ENCODE peak calls at places on chromosomes 3 and 15, in five cellular contexts. One of them, this sample, is unnamed. For H3K4me1, the result is how much of the 10 kb centered on the place peaks cover.

GRCh38 chr3:23004971-23005370 is 198.2 kb upstream of the UBE2E2 start:
- DNase-seq in neuronal stem cell: no peak
- DNase-seq in H1: no peak
- DNase-seq in mesenchymal stem cell: peak
- DNase-seq in trophoblast cell: peak
- DNase-seq in this sample: no peak

GRCh38 chr3:144164352-144164751 is 192.7 kb downstream of the DIPK2A start:
- DNase-seq in H1: no peak
- DNase-seq in neuronal stem cell: no peak
- DNase-seq in trophoblast cell: no peak
- DNase-seq in mesenchymal stem cell: no peak
- DNase-seq in this sample: no peak

GRCh38 chr3:12501360-12502020 is 17.2 kb downstream of the TSEN2 start:
- DNase-seq in trophoblast cell: peak
- DNase-seq in mesenchymal stem cell: peak
- DNase-seq in H1: no peak
- DNase-seq in neuronal stem cell: no peak
- DNase-seq in this sample: no peak

GRCh38 chr15:44735482-44736260 is 657 bp upstream of the TRIM69 start:
- DNase-seq in H1: no peak
- DNase-seq in mesenchymal stem cell: peak
- DNase-seq in neuronal stem cell: no peak
- DNase-seq in trophoblast cell: peak
- DNase-seq in this sample: no peak

GRCh38 chr3:156448300-156448699 is 106.6 kb downstream of the SSR3 start:
- DNase-seq in trophoblast cell: no peak
- DNase-seq in H1: no peak
- DNase-seq in neuronal stem cell: no peak
- DNase-seq in mesenchymal stem cell: peak
- DNase-seq in this sample: peak

GRCh38 chr3:23805228-23805880 is 401 bp upstream of the UBE2E1 start:
- DNase-seq in H1: no peak
- DNase-seq in trophoblast cell: peak
- DNase-seq in mesenchymal stem cell: no peak
- DNase-seq in neuronal stem cell: peak
- DNase-seq in this sample: no peak

GRCh38 chr3:122342803-122343202 is 17.8 kb downstream of the CSTA start:
- DNase-seq in H1: no peak
- DNase-seq in trophoblast cell: no peak
- DNase-seq in neuronal stem cell: no peak
- DNase-seq in mesenchymal stem cell: no peak
- DNase-seq in this sample: no peak

GRCh38 chr15:80401471-80401870 is 2.7 kb upstream of the ARNT2 start:
- DNase-seq in H1: no peak
- DNase-seq in trophoblast cell: no peak
- DNase-seq in mesenchymal stem cell: no peak
- DNase-seq in neuronal stem cell: no peak
- DNase-seq in this sample: no peak

GRCh38 chr3:45967724-45968123 is 24.5 kb downstream of the CXCR6 start:
- DNase-seq in H1: no peak
- DNase-seq in trophoblast cell: no peak
- DNase-seq in neuronal stem cell: no peak
- DNase-seq in mesenchymal stem cell: no peak
- DNase-seq in this sample: no peak

GRCh38 chr15:41513282-41514227 is at the start of gene LTK:
- DNase-seq in neuronal stem cell: peak
- DNase-seq in mesenchymal stem cell: peak
- DNase-seq in H1: no peak
- DNase-seq in trophoblast cell: no peak
- DNase-seq in this sample: peak

GRCh38 chr3:140850210-140850955 is 91.3 kb upstream of the SLC25A36 start:
- DNase-seq in neuronal stem cell: no peak
- DNase-seq in trophoblast cell: no peak
- DNase-seq in mesenchymal stem cell: no peak
- DNase-seq in H1: no peak
- DNase-seq in this sample: no peak

GRCh38 chr3:158152186-158152585 is 42.3 kb downstream of the RSRC1 start:
- DNase-seq in H1: no peak
- DNase-seq in neuronal stem cell: no peak
- DNase-seq in mesenchymal stem cell: peak
- DNase-seq in trophoblast cell: no peak
- DNase-seq in this sample: no peak

GRCh38 chr15:74180689-74181602 is 7.4 kb downstream of the ISLR start:
- DNase-seq in neuronal stem cell: no peak
- DNase-seq in H1: no peak
- DNase-seq in mesenchymal stem cell: no peak
- DNase-seq in trophoblast cell: no peak
- DNase-seq in this sample: no peak

GRCh38 chr3:187630421-187630820 is 39.8 kb downstream of the SST start:
- DNase-seq in neuronal stem cell: no peak
- DNase-seq in trophoblast cell: no peak
- DNase-seq in H1: no peak
- DNase-seq in mesenchymal stem cell: peak
- DNase-seq in this sample: no peak

GRCh38 chr3:41418961-41419691 is 219.8 kb downstream of the CTNNB1 start:
- DNase-seq in mesenchymal stem cell: peak
- DNase-seq in trophoblast cell: peak
- DNase-seq in H1: no peak
- DNase-seq in neuronal stem cell: no peak
- DNase-seq in this sample: peak

GRCh38 chr3:94249491-94250079 is 186.7 kb downstream of the NSUN3 start:
- DNase-seq in neuronal stem cell: peak
- DNase-seq in mesenchymal stem cell: peak
- DNase-seq in H1: peak
- DNase-seq in trophoblast cell: peak
- DNase-seq in this sample: peak

GRCh38 chr15:84789762-84790161 is 27.4 kb upstream of the ALPK3 start:
- DNase-seq in neuronal stem cell: no peak
- DNase-seq in trophoblast cell: no peak
- DNase-seq in H1: no peak
- DNase-seq in mesenchymal stem cell: no peak
- DNase-seq in this sample: no peak

GRCh38 chr3:51384145-51384729 is 854 bp upstream of the MANF start:
- DNase-seq in H1: no peak
- DNase-seq in neuronal stem cell: no peak
- DNase-seq in trophoblast cell: no peak
- DNase-seq in mesenchymal stem cell: no peak
- DNase-seq in this sample: no peak

GRCh38 chr3:10142707-10143560 is 1.4 kb downstream of the VHL start:
- DNase-seq in neuronal stem cell: no peak
- DNase-seq in mesenchymal stem cell: no peak
- DNase-seq in trophoblast cell: peak
- DNase-seq in H1: no peak
- DNase-seq in this sample: peak

GRCh38 chr3:117510396-117510795 is 800.8 kb downstream of the TUSC7 start:
- DNase-seq in mesenchymal stem cell: peak
- DNase-seq in trophoblast cell: peak
- DNase-seq in neuronal stem cell: no peak
- DNase-seq in H1: no peak
- DNase-seq in this sample: no peak

GRCh38 chr3:43892061-43892460 is 201.3 kb downstream of the ABHD5 start:
- DNase-seq in H1: no peak
- DNase-seq in trophoblast cell: no peak
- DNase-seq in neuronal stem cell: no peak
- DNase-seq in mesenchymal stem cell: no peak
- DNase-seq in this sample: no peak

GRCh38 chr3:4850928-4851265 is 128.3 kb upstream of the BHLHE40 start:
- DNase-seq in H1: no peak
- DNase-seq in neuronal stem cell: no peak
- DNase-seq in trophoblast cell: no peak
- DNase-seq in mesenchymal stem cell: no peak
- DNase-seq in this sample: no peak

GRCh38 chr3:152524198-152525140 is 255.7 kb downstream of the MBNL1 start:
- DNase-seq in mesenchymal stem cell: peak
- DNase-seq in trophoblast cell: peak
- DNase-seq in H1: no peak
- DNase-seq in neuronal stem cell: peak
- DNase-seq in this sample: no peak

GRCh38 chr15:90949979-90950675 is 4.6 kb upstream of the RCCD1 start:
- DNase-seq in trophoblast cell: no peak
- DNase-seq in mesenchymal stem cell: no peak
- DNase-seq in neuronal stem cell: no peak
- DNase-seq in H1: no peak
- DNase-seq in this sample: no peak

DNA sequence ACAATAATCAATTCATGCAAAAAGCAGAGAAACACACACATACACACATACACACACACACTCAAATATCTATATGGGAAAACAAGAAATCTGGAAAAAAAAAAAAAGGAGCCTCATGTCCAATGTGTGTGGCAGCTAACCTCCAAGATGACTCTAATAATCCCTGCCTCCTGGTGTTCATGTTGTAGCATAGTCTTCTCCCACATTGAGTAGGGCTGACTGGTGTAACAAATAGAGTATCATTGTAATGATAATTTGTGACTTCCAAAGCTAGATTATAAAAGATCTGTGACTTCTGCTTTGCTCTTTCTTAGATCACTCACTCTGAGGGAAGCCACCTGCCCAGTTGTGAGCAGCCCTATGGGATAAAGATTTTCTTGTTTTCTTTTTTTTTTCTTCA is 130.9 kb upstream of the TNIK start:
- DNase-seq in mesenchymal stem cell: no peak
- DNase-seq in H1: no peak
- DNase-seq in trophoblast cell: no peak
- DNase-seq in neuronal stem cell: no peak
- DNase-seq in this sample: no peak
- H2BK12ac ChIP-seq in mesenchymal stem cell: no peak
- H2BK12ac ChIP-seq in H1: no peak
- H2BK12ac ChIP-seq in trophoblast cell: no peak
- H2BK12ac ChIP-seq in neuronal stem cell: no peak
- H2BK12ac ChIP-seq in this sample: no peak

GRCh38 chr3:59451041-59451763 is 401.4 kb upstream of the CFAP20DC start:
- DNase-seq in trophoblast cell: no peak
- DNase-seq in mesenchymal stem cell: peak
- DNase-seq in H1: no peak
- DNase-seq in neuronal stem cell: no peak
- DNase-seq in this sample: no peak
- H3K4me1 ChIP-seq in trophoblast cell: under half
- H3K4me1 ChIP-seq in mesenchymal stem cell: under half
- H3K4me1 ChIP-seq in H1: under half
- H3K4me1 ChIP-seq in neuronal stem cell: under half
- H3K4me1 ChIP-seq in this sample: under half

DNA sequence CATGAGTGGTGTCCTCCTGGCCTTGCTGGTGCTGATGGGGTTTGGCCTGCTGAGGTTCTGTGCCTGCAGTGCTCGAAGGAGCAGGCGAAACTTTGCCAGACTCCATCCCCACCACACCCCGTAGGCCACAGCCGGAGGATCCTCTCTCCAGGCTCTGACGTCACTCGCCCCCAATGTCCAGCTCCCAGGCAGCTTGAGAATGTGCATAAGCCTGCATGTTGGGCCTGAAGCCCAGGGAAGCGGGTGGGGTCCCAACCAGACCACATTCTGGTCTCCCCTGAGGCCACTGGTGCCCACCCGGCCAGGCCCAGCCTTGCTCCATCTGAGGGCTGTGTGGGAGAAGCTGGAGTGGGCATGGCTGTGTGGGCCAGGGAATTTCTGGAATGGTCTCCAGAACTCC is 109.8 kb downstream of the ASB7 start:
- DNase-seq in H1: no peak
- DNase-seq in trophoblast cell: no peak
- DNase-seq in neuronal stem cell: no peak
- DNase-seq in mesenchymal stem cell: no peak
- DNase-seq in this sample: no peak
- H3K14ac ChIP-seq in H1: no peak
- H3K14ac ChIP-seq in trophoblast cell: no peak
- H3K14ac ChIP-seq in neuronal stem cell: no peak
- H3K14ac ChIP-seq in mesenchymal stem cell: no peak
- H3K14ac ChIP-seq in this sample: no peak

DNA sequence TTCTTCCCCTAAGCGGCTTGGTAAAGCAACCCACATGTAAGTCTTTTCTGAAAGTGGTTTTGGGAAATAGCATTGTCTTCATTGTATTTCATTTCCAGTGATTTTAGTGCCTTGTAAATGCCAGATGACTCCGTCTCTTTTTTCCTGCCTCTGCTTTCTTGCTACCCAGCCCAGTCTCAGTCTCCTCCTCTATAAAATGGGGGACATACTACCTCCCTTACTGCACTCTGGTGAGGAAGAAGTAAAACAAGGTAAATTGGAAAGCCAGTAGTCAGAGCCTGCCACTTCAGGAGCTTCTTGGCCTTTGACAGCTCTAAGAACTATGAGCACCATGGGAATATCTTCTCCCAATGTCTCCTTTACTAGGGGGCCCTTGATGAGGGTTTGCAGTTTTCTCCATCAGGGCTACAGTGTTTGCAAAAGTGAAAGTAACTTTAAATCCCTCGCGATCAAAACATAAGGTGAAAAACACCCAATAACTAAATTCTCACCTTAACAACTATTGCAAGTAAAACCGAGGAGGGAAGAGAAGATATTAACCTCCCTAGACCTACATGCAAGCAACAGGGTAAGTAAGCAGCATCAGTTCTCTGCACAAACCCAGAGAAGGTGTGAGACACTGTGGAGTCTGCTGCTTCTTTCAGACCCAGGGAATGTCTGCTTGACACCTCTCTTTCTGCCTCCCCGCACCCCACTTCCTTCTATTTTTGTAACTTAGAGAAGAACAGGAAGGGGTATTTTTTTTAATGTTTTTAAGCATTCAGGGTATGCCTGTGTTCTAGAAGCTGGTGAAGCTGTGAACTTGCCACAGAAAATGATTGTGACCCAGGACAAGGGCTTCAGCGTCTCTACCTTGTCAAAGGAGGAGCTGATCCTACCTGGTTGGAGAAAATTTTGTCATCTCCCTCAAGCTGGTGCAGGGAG is 159.1 kb upstream of the EOMES start:
- DNase-seq in neuronal stem cell: no peak
- DNase-seq in trophoblast cell: no peak
- DNase-seq in mesenchymal stem cell: no peak
- DNase-seq in H1: no peak
- DNase-seq in this sample: no peak
- H2BK12ac ChIP-seq in neuronal stem cell: no peak
- H2BK12ac ChIP-seq in trophoblast cell: no peak
- H2BK12ac ChIP-seq in mesenchymal stem cell: no peak
- H2BK12ac ChIP-seq in H1: no peak
- H2BK12ac ChIP-seq in this sample: no peak

GRCh38 chr15:40292246-40292645 is 9.4 kb upstream of the ANKRD63 start:
- DNase-seq in mesenchymal stem cell: no peak
- DNase-seq in trophoblast cell: no peak
- DNase-seq in H1: no peak
- DNase-seq in neuronal stem cell: no peak
- DNase-seq in this sample: no peak
- H3K4me1 ChIP-seq in mesenchymal stem cell: under half
- H3K4me1 ChIP-seq in trophoblast cell: under half
- H3K4me1 ChIP-seq in H1: under half
- H3K4me1 ChIP-seq in neuronal stem cell: under half
- H3K4me1 ChIP-seq in this sample: under half

DNA sequence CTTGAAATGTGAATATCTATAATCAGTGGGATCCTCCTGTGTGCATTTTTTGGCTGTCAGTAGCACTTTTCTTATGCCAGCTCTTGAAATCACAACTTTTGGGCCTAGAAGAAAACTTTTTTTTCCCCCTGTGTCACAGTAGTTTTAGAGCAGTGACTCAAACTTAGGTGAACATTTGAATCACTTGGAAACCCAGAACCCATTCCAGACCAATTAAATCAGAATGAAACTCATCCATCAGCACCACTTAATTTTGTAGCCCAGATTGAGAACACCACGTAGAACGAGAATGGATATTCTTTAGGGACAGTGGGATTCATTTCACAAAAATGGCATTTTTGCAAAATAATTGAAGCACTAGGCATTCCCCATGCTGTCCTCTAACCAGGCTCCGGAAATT is 224.8 kb upstream of the NANOGP8 start:
- DNase-seq in neuronal stem cell: no peak
- DNase-seq in trophoblast cell: no peak
- DNase-seq in H1: no peak
- DNase-seq in mesenchymal stem cell: peak
- DNase-seq in this sample: no peak
- H3K14ac ChIP-seq in neuronal stem cell: no peak
- H3K14ac ChIP-seq in trophoblast cell: no peak
- H3K14ac ChIP-seq in H1: no peak
- H3K14ac ChIP-seq in mesenchymal stem cell: no peak
- H3K14ac ChIP-seq in this sample: no peak

This sample was measured in H9.